ENCODE peak calls at places on chromosomes 3 and 15, in six cellular contexts. O is foreskin fibroblast; T is Panc1; X is glutamatergic neuron; M is CD8-positive, alpha-beta T cell; H is endothelial cell. B is an unnamed sample.

GRCh38 chr3:148883163-148883562 is 18.1 kb downstream of the CPA3 start:
- DNase-seq in O (no peak), T (no peak), X (no peak), M (no peak), H (no peak), B (no peak)

GRCh38 chr3:41033956-41034519 is 165.3 kb upstream of the CTNNB1 start:
- DNase-seq in O (no peak), T (no peak), X (no peak), M (no peak), H (no peak), B (no peak)

GRCh38 chr3:128487813-128488635 is 5.0 kb downstream of the GATA2 start:
- DNase-seq in O (peak; percentile 95), T (no peak), X (peak; percentile 86), M (no peak), H (peak; percentile 88), B (peak; percentile 22)

GRCh38 chr3:60055765-60056164 is 1005.9 kb upstream of the CFAP20DC start:
- DNase-seq in O (no peak), T (no peak), X (no peak), M (no peak), H (no peak), B (no peak)

GRCh38 chr15:72474912-72475601 is 927 bp downstream of the ARIH1 start:
- DNase-seq in O (peak; percentile 88), T (peak; percentile 27), X (peak; percentile 77), M (peak; percentile 64), H (peak; percentile 59), B (peak; percentile 73)

GRCh38 chr3:51670053-51670666 is 892 bp upstream of the TEX264 start:
- DNase-seq in O (no peak), T (no peak), X (no peak), M (no peak), H (no peak), B (no peak)

GRCh38 chr3:13823186-13823585 is 56.7 kb downstream of the WNT7A start:
- DNase-seq in O (no peak), T (no peak), X (no peak), M (no peak), H (no peak), B (no peak)

GRCh38 chr15:67101981-67102929 is 36.9 kb downstream of the SMAD3 start:
- DNase-seq in O (peak; percentile 57), T (no peak), X (no peak), M (no peak), H (no peak), B (no peak)

GRCh38 chr3:101780661-101781060 is 1.6 kb downstream of the NXPE3 start:
- DNase-seq in O (peak; percentile 94), T (peak; percentile 33), X (no peak), M (no peak), H (no peak), B (no peak)

GRCh38 chr3:196965112-196965803 is 3.4 kb downstream of the PIGZ start:
- DNase-seq in O (no peak), T (no peak), X (no peak), M (no peak), H (no peak), B (no peak)

GRCh38 chr3:122533931-122534334 is 19.2 kb upstream of the KPNA1 start:
- DNase-seq in O (peak; percentile 88), T (peak; percentile 76), X (no peak), M (no peak), H (no peak), B (no peak)

GRCh38 chr3:100913870-100914654 is 79.2 kb downstream of the ABI3BP start:
- DNase-seq in O (peak; percentile 59), T (no peak), X (no peak), M (no peak), H (no peak), B (no peak)

GRCh38 chr3:123064506-123064905 is 2.3 kb upstream of the PDIA5 start:
- DNase-seq in O (no peak), T (no peak), X (no peak), M (no peak), H (no peak), B (no peak)

GRCh38 chr3:71371282-71371681 is 212.2 kb downstream of the FOXP1 start:
- DNase-seq in O (peak; percentile 11), T (no peak), X (no peak), M (no peak), H (no peak), B (no peak)

GRCh38 chr3:19866751-19867347 is 67.2 kb downstream of the EFHB start:
- DNase-seq in O (peak; percentile 76), T (peak; percentile 27), X (peak; percentile 44), M (no peak), H (peak; percentile 65), B (no peak)

GRCh38 chr3:13462125-13462629 is 17.9 kb upstream of the HDAC11 start:
- DNase-seq in O (no peak), T (no peak), X (no peak), M (no peak), H (no peak), B (no peak)

GRCh38 chr3:28218071-28218916 is 23.1 kb upstream of the CMC1 start:
- DNase-seq in O (no peak), T (no peak), X (no peak), M (no peak), H (no peak), B (no peak)

DNA sequence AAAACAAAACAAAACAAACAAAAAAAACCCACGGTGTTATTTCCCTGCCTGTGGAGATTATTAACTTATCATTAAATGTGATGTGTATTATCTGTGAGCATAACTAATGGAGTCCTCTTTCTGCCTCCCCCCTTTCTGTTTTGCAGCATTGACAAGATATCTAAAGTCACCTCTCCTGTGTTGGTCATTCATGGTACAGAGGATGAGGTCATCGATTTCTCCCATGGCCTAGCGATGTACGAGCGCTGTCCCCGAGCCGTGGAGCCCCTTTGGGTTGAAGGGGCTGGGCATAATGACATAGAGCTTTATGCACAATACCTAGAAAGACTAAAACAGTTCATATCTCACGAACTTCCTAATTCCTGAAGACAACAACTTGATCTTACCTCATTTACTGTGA is 25.2 kb upstream of the CEMIP start:
- DNase-seq in O (no peak), T (no peak), X (no peak), M (no peak), H (no peak), B (no peak)
- TF ChIP-seq CTCF in O (no peak), T (no peak), X (no peak), M (no peak), H (no peak), B (no peak)

GRCh38 chr3:15631426-15632211 is 30.1 kb downstream of the BTD start:
- DNase-seq in O (peak; percentile 25), T (no peak), X (peak; percentile 30), M (no peak), H (no peak), B (no peak)
- TF ChIP-seq CTCF in O (no peak), T (peak; percentile 8), X (no peak), M (no peak), H (no peak), B (no peak)

DNA sequence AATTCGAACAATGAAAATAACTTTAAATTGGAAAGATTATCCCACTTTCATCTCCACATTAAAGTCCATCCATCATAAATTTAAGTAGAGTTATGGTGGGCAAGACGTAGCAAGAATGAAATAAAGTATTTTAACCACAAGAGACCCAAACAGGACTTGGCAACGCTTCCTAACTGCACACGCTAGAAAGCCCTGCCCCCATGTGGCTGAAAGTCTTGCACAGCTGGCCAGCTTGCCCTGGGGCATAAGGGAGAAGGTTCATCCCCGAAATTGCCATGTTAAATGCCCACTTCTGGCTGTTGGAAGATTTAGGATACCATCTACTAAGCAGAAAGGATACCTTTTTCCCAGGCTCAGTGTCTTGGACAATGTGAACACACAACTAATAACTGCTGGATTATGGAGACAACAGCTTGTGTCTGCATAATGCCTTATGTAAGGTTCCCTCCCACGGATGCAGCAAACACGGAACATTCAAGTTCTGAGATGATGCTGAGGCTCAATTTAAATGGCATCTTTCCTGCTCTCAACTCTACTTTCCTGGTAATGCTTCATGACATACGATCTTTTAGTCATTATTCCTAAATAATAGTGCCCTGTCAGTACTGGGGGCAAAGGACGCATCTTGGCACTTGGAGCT is 116.6 kb upstream of the TJP1 start:
- DNase-seq in O (peak; percentile 35), T (no peak), X (no peak), M (no peak), H (peak; percentile 34), B (no peak)
- TF ChIP-seq CTCF in O (no peak), T (peak; percentile 23), X (no peak), M (no peak), H (no peak), B (no peak)

GRCh38 chr15:33074942-33075341 is 119.6 kb downstream of the FMN1 start:
- DNase-seq in O (no peak), T (no peak), X (no peak), M (no peak), H (no peak), B (no peak)
- TF ChIP-seq CTCF in O (no peak), T (no peak), X (no peak), M (no peak), H (no peak), B (no peak)

GRCh38 chr15:78315686-78316085 is 16.3 kb upstream of the SKIC8 start:
- DNase-seq in O (peak; percentile 34), T (no peak), X (no peak), M (no peak), H (peak; percentile 34), B (no peak)
- TF ChIP-seq CTCF in O (peak; percentile 40), T (peak; percentile 68), X (no peak), M (no peak), H (no peak), B (no peak)